ENCODE peak calls at places on chromosomes 11 and 22, in six cellular contexts. A is thoracic aorta, H is tibial nerve, P is ovary, G is GM23248, E is stomach. L is an unnamed sample.

GRCh38 chr22:36737776-36738175 is 34.2 kb upstream of the CACNG2 start:
- DNase-seq in E (peak; percentile 21), P (no peak), H (peak; percentile 32), G (no peak), A (no peak), L (peak; percentile 73)

GRCh38 chr11:27055065-27055682 is 14.6 kb downstream of the BBOX1 start:
- DNase-seq in G (no peak), A (no peak), E (no peak), H (no peak), P (no peak), L (peak; percentile 14)

GRCh38 chr11:78800089-78800690 is 225.5 kb upstream of the NARS2 start:
- DNase-seq in G (peak; percentile 30), A (no peak), P (no peak), E (no peak), H (no peak), L (no peak)

GRCh38 chr11:89612111-89612510 is 98.0 kb upstream of the TRIM77 start:
- DNase-seq in G (no peak), E (no peak), P (no peak), A (no peak), H (no peak), L (no peak)

GRCh38 chr22:32911526-32911925 is 110.0 kb downstream of the TIMP3 start:
- DNase-seq in H (no peak), P (no peak), A (no peak), E (no peak), G (no peak), L (no peak)

GRCh38 chr22:47768027-47768426 is 1005.6 kb downstream of the TBC1D22A start:
- DNase-seq in E (no peak), G (no peak), H (no peak), A (no peak), P (no peak), L (no peak)

GRCh38 chr22:37242395-37242918 is 1.6 kb downstream of the RAC2 start:
- DNase-seq in P (no peak), E (peak; percentile 74), G (peak; percentile 48), A (peak; percentile 23), H (no peak), L (peak; percentile 82)

GRCh38 chr11:64762916-64763803 is 3.4 kb upstream of the PYGM start:
- DNase-seq in E (peak; percentile 23), G (peak; percentile 58), P (peak; percentile 25), A (no peak), H (no peak), L (no peak)

GRCh38 chr22:47307326-47307725 is 544.9 kb downstream of the TBC1D22A start:
- DNase-seq in H (no peak), G (peak; percentile 64), P (no peak), A (no peak), E (no peak), L (no peak)

GRCh38 chr11:61675826-61676225 is 4.4 kb upstream of the DAGLA start:
- DNase-seq in G (peak; percentile 37), E (no peak), P (no peak), H (no peak), A (no peak), L (no peak)

GRCh38 chr11:106524446-106524845 is 447.0 kb downstream of the AASDHPPT start:
- DNase-seq in P (no peak), A (no peak), H (no peak), G (no peak), E (no peak), L (no peak)

GRCh38 chr11:116471608-116472007 is 301.2 kb downstream of the BUD13 start:
- DNase-seq in H (no peak), A (no peak), E (no peak), G (peak; percentile 21), P (no peak), L (no peak)

GRCh38 chr11:131748146-131749050 is 378.0 kb downstream of the NTM start:
- DNase-seq in E (peak; percentile 48), A (no peak), G (peak; percentile 90), H (peak; percentile 76), P (no peak), L (peak; percentile 42)

GRCh38 chr11:122769126-122769780 is 69.0 kb upstream of the CRTAM start:
- DNase-seq in A (no peak), H (no peak), G (peak; percentile 41), P (no peak), E (no peak), L (no peak)

GRCh38 chr11:105148241-105148640 is 8.7 kb upstream of the CARD18 start:
- DNase-seq in G (peak; percentile 52), A (no peak), H (no peak), E (no peak), P (no peak), L (no peak)

GRCh38 chr22:22061085-22062077 is 78.8 kb upstream of the TOP3B start:
- DNase-seq in A (no peak), P (peak; percentile 76), G (peak; percentile 66), H (peak; percentile 82), E (no peak), L (no peak)

GRCh38 chr11:118484405-118484804 is 42.9 kb upstream of the TTC36 start:
- DNase-seq in G (no peak), P (no peak), H (no peak), A (no peak), E (no peak), L (no peak)

GRCh38 chr22:23075050-23075449 is 4.7 kb downstream of the GNAZ start:
- DNase-seq in G (no peak), A (no peak), P (no peak), E (no peak), H (no peak), L (no peak)

GRCh38 chr11:73229321-73230275 is 11.5 kb downstream of the P2RY2 start:
- DNase-seq in G (no peak), E (no peak), A (no peak), H (no peak), P (no peak), L (peak; percentile 7)

GRCh38 chr22:38788846-38789245 is 5.1 kb downstream of the DNAL4 start:
- DNase-seq in P (no peak), G (no peak), A (no peak), H (no peak), E (no peak), L (no peak)

GRCh38 chr22:49400866-49401598 is 426.6 kb downstream of the BRD1 start:
- DNase-seq in P (no peak), A (no peak), H (no peak), G (no peak), E (peak; percentile 7), L (no peak)

GRCh38 chr22:49404576-49405199 is 423.0 kb downstream of the BRD1 start:
- DNase-seq in A (no peak), P (no peak), H (peak; percentile 1), E (peak; percentile 23), G (no peak), L (no peak)

GRCh38 chr22:49402169-49402568 is 425.5 kb downstream of the BRD1 start:
- DNase-seq in E (no peak), H (no peak), A (no peak), G (no peak), P (no peak), L (no peak)

GRCh38 chr22:49404020-49404419 is 423.7 kb downstream of the BRD1 start:
- DNase-seq in E (peak; percentile 14), A (no peak), H (no peak), G (no peak), P (no peak), L (no peak)

DNA sequence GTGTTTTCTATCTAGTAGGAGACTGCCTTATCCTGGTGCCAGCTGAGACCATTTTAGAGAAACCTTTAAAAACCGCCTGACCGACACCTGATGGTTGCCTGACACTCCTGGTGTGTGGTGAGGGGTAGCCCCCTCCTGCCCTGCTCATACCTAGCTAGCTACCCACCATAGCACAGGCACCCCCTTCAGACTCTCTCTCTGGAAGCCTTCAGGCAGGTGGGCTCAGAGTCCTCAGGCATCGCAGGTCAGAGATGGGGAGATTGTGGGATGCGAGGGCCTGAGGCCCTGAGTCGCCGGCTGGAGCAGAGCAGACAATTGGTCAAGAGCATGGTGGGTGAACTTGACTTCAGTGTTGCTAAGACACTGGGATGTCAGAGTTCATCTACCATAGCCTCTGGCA is 424.6 kb downstream of the BRD1 start:
- DNase-seq in H (no peak), E (peak; percentile 9), P (no peak), A (no peak), G (no peak), L (no peak)
- H3K9me3 ChIP-seq in H (no peaks in the 10 kb centered on the region), E (no peaks in the 10 kb centered on the region), P (no peaks in the 10 kb centered on the region), A (no peaks in the 10 kb centered on the region), G (no peaks in the 10 kb centered on the region), L (no peaks in the 10 kb centered on the region)

GRCh38 chr11:70769521-70769920 is 371.2 kb downstream of the CTTN start:
- DNase-seq in P (no peak), A (no peak), E (no peak), G (no peak), H (no peak), L (no peak)
- H3K9me3 ChIP-seq in P (no peaks in the 10 kb centered on the region), A (no peaks in the 10 kb centered on the region), E (no peaks in the 10 kb centered on the region), G (no peaks in the 10 kb centered on the region), H (no peaks in the 10 kb centered on the region), L (no peaks in the 10 kb centered on the region)

GRCh38 chr11:2647953-2648352 is 51.8 kb downstream of the KCNQ1OT1 start:
- DNase-seq in H (no peak), E (no peak), P (no peak), G (no peak), A (no peak), L (no peak)

GRCh38 chr11:2643746-2644145 is 56.0 kb downstream of the KCNQ1OT1 start:
- DNase-seq in A (no peak), E (no peak), G (no peak), P (no peak), H (no peak), L (no peak)

GRCh38 chr11:2645779-2646118 is 54.0 kb downstream of the KCNQ1OT1 start:
- DNase-seq in P (no peak), H (no peak), G (no peak), E (no peak), A (no peak), L (no peak)

GRCh38 chr11:2647167-2647566 is 52.6 kb downstream of the KCNQ1OT1 start:
- DNase-seq in A (no peak), G (no peak), P (no peak), H (no peak), E (no peak), L (no peak)

GRCh38 chr11:2644844-2645778 is 54.7 kb downstream of the KCNQ1OT1 start:
- DNase-seq in G (no peak), E (no peak), P (no peak), A (no peak), H (no peak), L (no peak)
- H3K9me3 ChIP-seq in G (peaks cover 24% of the 10 kb centered on the region), E (peaks cover 100% of the 10 kb centered on the region), P (peaks cover 11% of the 10 kb centered on the region), A (peaks cover 77% of the 10 kb centered on the region), H (peaks cover 1% of the 10 kb centered on the region), L (peaks cover 73% of the 10 kb centered on the region)

DNA sequence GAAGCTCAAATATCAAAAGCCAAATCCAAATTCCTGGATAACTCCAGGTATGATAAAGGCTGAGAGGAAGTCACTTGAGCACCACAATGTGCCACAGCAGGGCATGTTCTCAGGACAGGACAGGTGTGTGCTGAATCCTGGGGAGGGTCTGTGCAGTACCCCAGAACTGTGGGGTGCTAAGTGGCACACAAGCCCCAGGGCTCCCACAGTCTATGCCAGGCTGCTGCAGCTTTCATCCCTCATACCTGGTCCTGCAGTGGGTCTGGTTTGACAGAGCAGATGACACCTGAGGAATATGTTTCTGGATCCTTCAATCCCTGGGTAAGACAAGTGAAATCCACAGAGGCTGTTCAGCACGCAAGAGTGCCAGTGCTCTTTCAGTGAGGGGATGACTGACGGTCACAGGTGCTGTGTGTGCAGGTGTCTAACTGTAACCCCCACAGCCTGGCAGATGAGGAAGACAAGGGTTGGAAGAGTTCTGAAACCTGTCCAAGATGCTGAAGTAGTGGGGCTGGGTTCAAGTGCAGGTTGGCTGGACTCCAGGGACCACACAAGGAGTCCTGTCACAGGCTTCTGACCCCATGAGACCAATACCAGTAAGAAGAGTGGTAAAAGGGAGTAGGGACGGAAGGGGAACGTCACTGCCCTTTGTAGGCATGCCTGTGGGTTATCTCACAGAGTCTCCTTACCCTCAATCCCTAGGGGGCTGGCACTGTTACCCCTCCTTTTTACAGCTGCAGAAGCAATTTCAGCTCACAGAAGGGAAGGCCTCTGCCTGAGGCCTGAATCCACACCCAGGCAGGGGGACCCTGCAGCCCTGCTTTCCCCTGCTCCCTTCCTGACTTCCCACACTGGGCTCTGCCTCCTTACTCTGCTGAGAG is 14.1 kb downstream of the SERPIND1 start:
- DNase-seq in A (no peak), E (no peak), P (no peak), H (no peak), G (no peak), L (no peak)
- H3K9me3 ChIP-seq in A (no peaks in the 10 kb centered on the region), E (no peaks in the 10 kb centered on the region), P (no peaks in the 10 kb centered on the region), H (no peaks in the 10 kb centered on the region), G (no peaks in the 10 kb centered on the region), L (no peaks in the 10 kb centered on the region)